ENCODE peak calls at places on chromosomes 16 and 17, in nine cellular contexts. One of them, this sample, is unnamed.

GRCh38 chr17:2064980-2065785 is 10.3 kb downstream of the HIC1 start:
- DNase-seq in coronary artery: no peak
- DNase-seq in cardiac muscle cell: no peak
- DNase-seq in brain microvascular endothelial cell: peak
- DNase-seq in mesendoderm: peak
- DNase-seq in CD4-positive, alpha-beta T cell: no peak
- DNase-seq in mammary epithelial cell: no peak
- DNase-seq in heart right ventricle: no peak
- DNase-seq in RWPE2: no peak
- DNase-seq in this sample: no peak

GRCh38 chr17:80663783-80664206 is 119.2 kb downstream of the RPTOR start:
- DNase-seq in coronary artery: no peak
- DNase-seq in cardiac muscle cell: no peak
- DNase-seq in brain microvascular endothelial cell: no peak
- DNase-seq in mesendoderm: no peak
- DNase-seq in CD4-positive, alpha-beta T cell: peak
- DNase-seq in mammary epithelial cell: no peak
- DNase-seq in heart right ventricle: no peak
- DNase-seq in RWPE2: no peak
- DNase-seq in this sample: no peak

GRCh38 chr16:3945751-3946603 is 65.5 kb upstream of the CREBBP start:
- DNase-seq in coronary artery: peak
- DNase-seq in cardiac muscle cell: peak
- DNase-seq in brain microvascular endothelial cell: peak
- DNase-seq in mesendoderm: peak
- DNase-seq in CD4-positive, alpha-beta T cell: no peak
- DNase-seq in mammary epithelial cell: peak
- DNase-seq in heart right ventricle: peak
- DNase-seq in RWPE2: peak
- DNase-seq in this sample: peak

GRCh38 chr16:88533381-88533831 is 36.8 kb upstream of the ZC3H18 start:
- DNase-seq in coronary artery: no peak
- DNase-seq in cardiac muscle cell: no peak
- DNase-seq in brain microvascular endothelial cell: peak
- DNase-seq in mesendoderm: peak
- DNase-seq in CD4-positive, alpha-beta T cell: no peak
- DNase-seq in mammary epithelial cell: no peak
- DNase-seq in heart right ventricle: no peak
- DNase-seq in RWPE2: no peak
- DNase-seq in this sample: peak

GRCh38 chr16:85514601-85515318 is 98.4 kb upstream of the GSE1 start:
- DNase-seq in coronary artery: peak
- DNase-seq in cardiac muscle cell: no peak
- DNase-seq in brain microvascular endothelial cell: peak
- DNase-seq in mesendoderm: peak
- DNase-seq in CD4-positive, alpha-beta T cell: no peak
- DNase-seq in mammary epithelial cell: peak
- DNase-seq in heart right ventricle: peak
- DNase-seq in RWPE2: peak
- DNase-seq in this sample: peak

GRCh38 chr16:6104423-6104822 is 1006.8 kb upstream of the EEF2KMT start:
- DNase-seq in coronary artery: no peak
- DNase-seq in cardiac muscle cell: no peak
- DNase-seq in brain microvascular endothelial cell: no peak
- DNase-seq in mesendoderm: no peak
- DNase-seq in CD4-positive, alpha-beta T cell: no peak
- DNase-seq in mammary epithelial cell: no peak
- DNase-seq in heart right ventricle: no peak
- DNase-seq in RWPE2: no peak
- DNase-seq in this sample: no peak

GRCh38 chr17:62650587-62650986 is 23.1 kb downstream of the MRC2 start:
- DNase-seq in coronary artery: no peak
- DNase-seq in cardiac muscle cell: no peak
- DNase-seq in brain microvascular endothelial cell: no peak
- DNase-seq in mesendoderm: no peak
- DNase-seq in CD4-positive, alpha-beta T cell: no peak
- DNase-seq in mammary epithelial cell: peak
- DNase-seq in heart right ventricle: no peak
- DNase-seq in RWPE2: no peak
- DNase-seq in this sample: no peak

GRCh38 chr17:66373944-66374817 is 71.8 kb downstream of the PRKCA start:
- DNase-seq in coronary artery: no peak
- DNase-seq in cardiac muscle cell: peak
- DNase-seq in brain microvascular endothelial cell: no peak
- DNase-seq in mesendoderm: peak
- DNase-seq in CD4-positive, alpha-beta T cell: peak
- DNase-seq in mammary epithelial cell: no peak
- DNase-seq in heart right ventricle: peak
- DNase-seq in RWPE2: no peak
- DNase-seq in this sample: no peak

GRCh38 chr16:71353736-71354135 is 4.8 kb upstream of the CALB2 start:
- DNase-seq in coronary artery: peak
- DNase-seq in cardiac muscle cell: no peak
- DNase-seq in brain microvascular endothelial cell: no peak
- DNase-seq in mesendoderm: no peak
- DNase-seq in CD4-positive, alpha-beta T cell: no peak
- DNase-seq in mammary epithelial cell: no peak
- DNase-seq in heart right ventricle: no peak
- DNase-seq in RWPE2: no peak
- DNase-seq in this sample: no peak

DNA sequence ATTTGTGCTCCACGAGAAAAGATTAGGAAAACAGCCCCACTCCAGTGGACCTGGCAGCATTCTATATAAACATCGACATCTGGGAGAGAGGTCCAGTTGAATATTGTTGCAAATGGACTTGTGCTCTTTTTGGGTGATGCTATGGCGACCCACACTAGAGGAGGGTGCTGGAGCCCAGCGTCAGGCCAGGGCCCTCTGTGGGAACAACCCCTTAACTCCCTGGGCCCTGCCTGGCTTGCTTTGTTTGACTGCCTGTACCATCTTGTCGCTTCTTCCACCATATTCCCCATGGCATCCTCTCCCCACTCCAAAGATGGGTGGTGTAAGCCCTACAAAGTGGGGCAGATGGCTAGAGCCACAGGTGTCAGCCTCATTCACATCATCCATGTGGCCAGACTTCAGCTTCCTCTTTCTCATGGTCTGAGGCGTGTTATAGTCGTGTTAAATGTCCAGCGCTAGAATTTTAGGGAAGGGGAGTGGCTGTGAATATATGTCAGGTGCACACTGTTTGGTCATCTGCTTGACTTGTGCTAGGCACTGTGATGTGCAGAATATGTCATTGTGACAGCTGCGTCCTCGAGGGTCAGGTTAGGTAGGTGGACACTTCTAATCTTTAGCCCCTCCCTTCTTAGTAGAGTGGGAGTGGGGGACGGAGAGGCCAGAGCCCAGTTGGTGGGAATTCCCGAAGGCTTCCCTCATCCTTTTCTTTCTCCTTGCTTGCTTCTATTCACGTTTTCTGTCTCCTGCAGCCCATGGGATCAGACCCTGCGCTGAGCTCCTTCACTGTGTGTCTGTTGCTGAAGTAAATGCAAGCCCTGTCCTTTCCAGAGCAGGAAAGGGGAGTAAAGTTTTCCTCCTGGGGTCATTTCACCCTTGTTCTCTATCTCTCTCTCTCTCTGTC is 49.8 kb downstream of the MPRIP start:
- DNase-seq in coronary artery: no peak
- DNase-seq in cardiac muscle cell: no peak
- DNase-seq in brain microvascular endothelial cell: no peak
- DNase-seq in mesendoderm: peak
- DNase-seq in CD4-positive, alpha-beta T cell: no peak
- DNase-seq in mammary epithelial cell: no peak
- DNase-seq in heart right ventricle: no peak
- DNase-seq in RWPE2: no peak
- DNase-seq in this sample: no peak
- H3K27ac ChIP-seq in coronary artery: peak
- H3K27ac ChIP-seq in cardiac muscle cell: peak
- H3K27ac ChIP-seq in brain microvascular endothelial cell: no peak
- H3K27ac ChIP-seq in mesendoderm: no peak
- H3K27ac ChIP-seq in CD4-positive, alpha-beta T cell: no peak
- H3K27ac ChIP-seq in mammary epithelial cell: no peak
- H3K27ac ChIP-seq in heart right ventricle: peak
- H3K27ac ChIP-seq in RWPE2: no peak
- H3K27ac ChIP-seq in this sample: peak

GRCh38 chr17:67491009-67491677 is 114.1 kb downstream of the PITPNC1 start:
- DNase-seq in coronary artery: peak
- DNase-seq in cardiac muscle cell: no peak
- DNase-seq in brain microvascular endothelial cell: peak
- DNase-seq in mesendoderm: no peak
- DNase-seq in CD4-positive, alpha-beta T cell: no peak
- DNase-seq in mammary epithelial cell: peak
- DNase-seq in heart right ventricle: peak
- DNase-seq in RWPE2: peak
- DNase-seq in this sample: peak

GRCh38 chr17:67492251-67492740 is 115.2 kb downstream of the PITPNC1 start:
- DNase-seq in coronary artery: no peak
- DNase-seq in cardiac muscle cell: no peak
- DNase-seq in brain microvascular endothelial cell: no peak
- DNase-seq in mesendoderm: no peak
- DNase-seq in CD4-positive, alpha-beta T cell: no peak
- DNase-seq in mammary epithelial cell: no peak
- DNase-seq in heart right ventricle: no peak
- DNase-seq in RWPE2: no peak
- DNase-seq in this sample: no peak

GRCh38 chr17:67493811-67494210 is 116.7 kb downstream of the PITPNC1 start:
- DNase-seq in coronary artery: no peak
- DNase-seq in cardiac muscle cell: no peak
- DNase-seq in brain microvascular endothelial cell: no peak
- DNase-seq in mesendoderm: no peak
- DNase-seq in CD4-positive, alpha-beta T cell: no peak
- DNase-seq in mammary epithelial cell: no peak
- DNase-seq in heart right ventricle: no peak
- DNase-seq in RWPE2: no peak
- DNase-seq in this sample: no peak

GRCh38 chr17:67491678-67492019 is 114.6 kb downstream of the PITPNC1 start:
- DNase-seq in coronary artery: no peak
- DNase-seq in cardiac muscle cell: no peak
- DNase-seq in brain microvascular endothelial cell: no peak
- DNase-seq in mesendoderm: no peak
- DNase-seq in CD4-positive, alpha-beta T cell: no peak
- DNase-seq in mammary epithelial cell: no peak
- DNase-seq in heart right ventricle: no peak
- DNase-seq in RWPE2: no peak
- DNase-seq in this sample: no peak

DNA sequence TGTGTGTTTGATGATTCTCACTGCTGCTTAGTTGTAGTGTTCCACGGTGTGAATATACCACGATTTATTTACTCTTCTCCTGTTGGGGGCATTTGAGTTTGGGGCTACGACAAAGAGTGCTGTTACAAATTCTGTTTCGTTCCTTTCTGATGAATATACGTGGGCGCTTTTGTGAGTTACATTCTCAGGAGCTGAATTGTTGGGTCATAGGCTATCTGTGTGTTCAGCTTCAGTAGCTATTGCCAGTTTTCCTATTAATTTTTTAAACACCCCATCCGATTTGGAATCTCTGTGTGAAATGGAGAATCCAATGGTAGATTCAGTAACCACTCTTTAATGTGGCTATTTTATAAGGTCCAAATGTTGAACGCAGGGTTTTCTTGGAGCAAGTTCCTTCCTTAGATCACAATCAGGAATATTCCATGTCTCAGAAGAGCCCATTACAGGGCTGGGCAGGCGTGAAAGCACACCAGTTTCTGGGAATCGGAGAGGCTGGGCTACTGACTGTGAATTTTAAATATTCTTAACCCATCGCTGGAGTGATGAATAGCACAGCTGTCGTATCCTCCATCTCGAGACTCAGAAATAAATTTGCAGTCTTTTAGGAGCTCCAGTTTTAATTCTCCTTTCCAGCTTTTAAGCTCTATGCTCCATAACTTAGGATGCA is 115.9 kb downstream of the PITPNC1 start:
- DNase-seq in coronary artery: no peak
- DNase-seq in cardiac muscle cell: no peak
- DNase-seq in brain microvascular endothelial cell: no peak
- DNase-seq in mesendoderm: no peak
- DNase-seq in CD4-positive, alpha-beta T cell: no peak
- DNase-seq in mammary epithelial cell: no peak
- DNase-seq in heart right ventricle: no peak
- DNase-seq in RWPE2: no peak
- DNase-seq in this sample: no peak
- H3K27ac ChIP-seq in coronary artery: no peak
- H3K27ac ChIP-seq in cardiac muscle cell: no peak
- H3K27ac ChIP-seq in brain microvascular endothelial cell: no peak
- H3K27ac ChIP-seq in mesendoderm: no peak
- H3K27ac ChIP-seq in CD4-positive, alpha-beta T cell: no peak
- H3K27ac ChIP-seq in mammary epithelial cell: no peak
- H3K27ac ChIP-seq in heart right ventricle: peak
- H3K27ac ChIP-seq in RWPE2: no peak
- H3K27ac ChIP-seq in this sample: no peak

GRCh38 chr16:78745491-78746019 is 646.1 kb downstream of the WWOX start:
- DNase-seq in coronary artery: no peak
- DNase-seq in cardiac muscle cell: no peak
- DNase-seq in brain microvascular endothelial cell: no peak
- DNase-seq in mesendoderm: no peak
- DNase-seq in CD4-positive, alpha-beta T cell: no peak
- DNase-seq in mammary epithelial cell: no peak
- DNase-seq in heart right ventricle: no peak
- DNase-seq in RWPE2: no peak
- DNase-seq in this sample: no peak
- H3K27ac ChIP-seq in coronary artery: no peak
- H3K27ac ChIP-seq in cardiac muscle cell: no peak
- H3K27ac ChIP-seq in brain microvascular endothelial cell: no peak
- H3K27ac ChIP-seq in mesendoderm: no peak
- H3K27ac ChIP-seq in CD4-positive, alpha-beta T cell: no peak
- H3K27ac ChIP-seq in mammary epithelial cell: no peak
- H3K27ac ChIP-seq in heart right ventricle: no peak
- H3K27ac ChIP-seq in RWPE2: no peak
- H3K27ac ChIP-seq in this sample: no peak

GRCh38 chr17:8695241-8695640 is 49.4 kb downstream of the CCDC42 start:
- DNase-seq in coronary artery: peak
- DNase-seq in cardiac muscle cell: no peak
- DNase-seq in brain microvascular endothelial cell: no peak
- DNase-seq in mesendoderm: no peak
- DNase-seq in CD4-positive, alpha-beta T cell: no peak
- DNase-seq in mammary epithelial cell: no peak
- DNase-seq in heart right ventricle: no peak
- DNase-seq in RWPE2: no peak
- DNase-seq in this sample: no peak

GRCh38 chr17:8696951-8697745 is 47.5 kb downstream of the CCDC42 start:
- DNase-seq in coronary artery: peak
- DNase-seq in cardiac muscle cell: no peak
- DNase-seq in brain microvascular endothelial cell: peak
- DNase-seq in mesendoderm: peak
- DNase-seq in CD4-positive, alpha-beta T cell: no peak
- DNase-seq in mammary epithelial cell: no peak
- DNase-seq in heart right ventricle: no peak
- DNase-seq in RWPE2: no peak
- DNase-seq in this sample: no peak

GRCh38 chr17:8696456-8696855 is 48.2 kb downstream of the CCDC42 start:
- DNase-seq in coronary artery: peak
- DNase-seq in cardiac muscle cell: no peak
- DNase-seq in brain microvascular endothelial cell: no peak
- DNase-seq in mesendoderm: peak
- DNase-seq in CD4-positive, alpha-beta T cell: no peak
- DNase-seq in mammary epithelial cell: no peak
- DNase-seq in heart right ventricle: no peak
- DNase-seq in RWPE2: no peak
- DNase-seq in this sample: no peak

GRCh38 chr17:8698142-8699050 is 46.2 kb downstream of the CCDC42 start:
- DNase-seq in coronary artery: peak
- DNase-seq in cardiac muscle cell: no peak
- DNase-seq in brain microvascular endothelial cell: peak
- DNase-seq in mesendoderm: peak
- DNase-seq in CD4-positive, alpha-beta T cell: no peak
- DNase-seq in mammary epithelial cell: no peak
- DNase-seq in heart right ventricle: peak
- DNase-seq in RWPE2: no peak
- DNase-seq in this sample: no peak

GRCh38 chr17:8695916-8696415 is 48.7 kb downstream of the CCDC42 start:
- DNase-seq in coronary artery: peak
- DNase-seq in cardiac muscle cell: no peak
- DNase-seq in brain microvascular endothelial cell: no peak
- DNase-seq in mesendoderm: no peak
- DNase-seq in CD4-positive, alpha-beta T cell: no peak
- DNase-seq in mammary epithelial cell: no peak
- DNase-seq in heart right ventricle: no peak
- DNase-seq in RWPE2: no peak
- DNase-seq in this sample: no peak
- H3K27ac ChIP-seq in coronary artery: peak
- H3K27ac ChIP-seq in cardiac muscle cell: no peak
- H3K27ac ChIP-seq in brain microvascular endothelial cell: no peak
- H3K27ac ChIP-seq in mesendoderm: peak
- H3K27ac ChIP-seq in CD4-positive, alpha-beta T cell: no peak
- H3K27ac ChIP-seq in mammary epithelial cell: no peak
- H3K27ac ChIP-seq in heart right ventricle: no peak
- H3K27ac ChIP-seq in RWPE2: no peak
- H3K27ac ChIP-seq in this sample: no peak

This sample was measured in RWPE1.